ENCODE peak calls at places on chromosomes 2 and 18, in nine cellular contexts. One of them, this sample, is unnamed.

GRCh38 chr2:230412369-230412706 is 3.7 kb upstream of the SP100 start:
- DNase-seq in prostate gland: no peak
- DNase-seq in SK-N-SH: no peak
- DNase-seq in MM.1S: no peak
- DNase-seq in heart left ventricle: peak
- DNase-seq in heart right ventricle: no peak
- DNase-seq in upper lobe of left lung: no peak
- DNase-seq in SJSA1: no peak
- DNase-seq in CD8-positive, alpha-beta memory T cell: no peak
- DNase-seq in this sample: no peak

GRCh38 chr2:234100686-234101085 is 50.2 kb downstream of the SPP2 start:
- DNase-seq in MM.1S: peak
- DNase-seq in prostate gland: no peak
- DNase-seq in upper lobe of left lung: no peak
- DNase-seq in heart right ventricle: no peak
- DNase-seq in SJSA1: no peak
- DNase-seq in CD8-positive, alpha-beta memory T cell: no peak
- DNase-seq in SK-N-SH: no peak
- DNase-seq in heart left ventricle: no peak
- DNase-seq in this sample: no peak

GRCh38 chr2:17684008-17684407 is 69.6 kb downstream of the SMC6 start:
- DNase-seq in MM.1S: no peak
- DNase-seq in SK-N-SH: no peak
- DNase-seq in heart right ventricle: no peak
- DNase-seq in heart left ventricle: no peak
- DNase-seq in CD8-positive, alpha-beta memory T cell: no peak
- DNase-seq in SJSA1: no peak
- DNase-seq in prostate gland: no peak
- DNase-seq in upper lobe of left lung: no peak
- DNase-seq in this sample: no peak

GRCh38 chr2:160371251-160372009 is 122.2 kb downstream of the RBMS1 start:
- DNase-seq in heart left ventricle: peak
- DNase-seq in MM.1S: no peak
- DNase-seq in upper lobe of left lung: peak
- DNase-seq in CD8-positive, alpha-beta memory T cell: no peak
- DNase-seq in SJSA1: no peak
- DNase-seq in heart right ventricle: peak
- DNase-seq in prostate gland: no peak
- DNase-seq in SK-N-SH: peak
- DNase-seq in this sample: no peak

GRCh38 chr2:104850322-104851184 is 3.4 kb upstream of the POU3F3 start:
- DNase-seq in heart left ventricle: no peak
- DNase-seq in CD8-positive, alpha-beta memory T cell: no peak
- DNase-seq in prostate gland: no peak
- DNase-seq in heart right ventricle: no peak
- DNase-seq in MM.1S: no peak
- DNase-seq in SK-N-SH: no peak
- DNase-seq in SJSA1: no peak
- DNase-seq in upper lobe of left lung: no peak
- DNase-seq in this sample: no peak

GRCh38 chr2:231467613-231468525 is 3.6 kb upstream of the NCL start:
- DNase-seq in CD8-positive, alpha-beta memory T cell: no peak
- DNase-seq in MM.1S: no peak
- DNase-seq in SJSA1: no peak
- DNase-seq in upper lobe of left lung: no peak
- DNase-seq in prostate gland: no peak
- DNase-seq in SK-N-SH: no peak
- DNase-seq in heart right ventricle: no peak
- DNase-seq in heart left ventricle: no peak
- DNase-seq in this sample: peak

GRCh38 chr2:196925768-196926561 is 542 bp downstream of the PGAP1 start:
- DNase-seq in heart left ventricle: peak
- DNase-seq in prostate gland: peak
- DNase-seq in SJSA1: peak
- DNase-seq in SK-N-SH: peak
- DNase-seq in CD8-positive, alpha-beta memory T cell: peak
- DNase-seq in upper lobe of left lung: peak
- DNase-seq in MM.1S: peak
- DNase-seq in heart right ventricle: peak
- DNase-seq in this sample: peak

GRCh38 chr2:197972017-197972416 is 167.6 kb downstream of the PLCL1 start:
- DNase-seq in SJSA1: no peak
- DNase-seq in upper lobe of left lung: no peak
- DNase-seq in MM.1S: no peak
- DNase-seq in heart right ventricle: peak
- DNase-seq in SK-N-SH: no peak
- DNase-seq in heart left ventricle: peak
- DNase-seq in CD8-positive, alpha-beta memory T cell: no peak
- DNase-seq in prostate gland: no peak
- DNase-seq in this sample: no peak

GRCh38 chr18:67805261-67805660 is 288.7 kb upstream of the DSEL start:
- DNase-seq in upper lobe of left lung: no peak
- DNase-seq in CD8-positive, alpha-beta memory T cell: no peak
- DNase-seq in SK-N-SH: no peak
- DNase-seq in SJSA1: no peak
- DNase-seq in heart right ventricle: no peak
- DNase-seq in prostate gland: no peak
- DNase-seq in MM.1S: no peak
- DNase-seq in heart left ventricle: no peak
- DNase-seq in this sample: no peak

GRCh38 chr18:11862468-11863137 is 11.4 kb downstream of the CHMP1B start:
- DNase-seq in SK-N-SH: no peak
- DNase-seq in heart right ventricle: no peak
- DNase-seq in prostate gland: no peak
- DNase-seq in upper lobe of left lung: peak
- DNase-seq in CD8-positive, alpha-beta memory T cell: no peak
- DNase-seq in MM.1S: no peak
- DNase-seq in heart left ventricle: no peak
- DNase-seq in SJSA1: no peak
- DNase-seq in this sample: no peak

GRCh38 chr2:36695746-36696415 is 626 bp upstream of the VIT start:
- DNase-seq in CD8-positive, alpha-beta memory T cell: no peak
- DNase-seq in SK-N-SH: peak
- DNase-seq in prostate gland: no peak
- DNase-seq in heart left ventricle: no peak
- DNase-seq in upper lobe of left lung: no peak
- DNase-seq in heart right ventricle: no peak
- DNase-seq in SJSA1: peak
- DNase-seq in MM.1S: no peak
- DNase-seq in this sample: no peak

GRCh38 chr2:9740382-9741040 is 102.8 kb upstream of the TAF1B start:
- DNase-seq in upper lobe of left lung: no peak
- DNase-seq in SJSA1: no peak
- DNase-seq in MM.1S: no peak
- DNase-seq in heart right ventricle: no peak
- DNase-seq in SK-N-SH: no peak
- DNase-seq in heart left ventricle: no peak
- DNase-seq in prostate gland: no peak
- DNase-seq in CD8-positive, alpha-beta memory T cell: no peak
- DNase-seq in this sample: no peak

GRCh38 chr2:229297284-229297683 is 26.2 kb upstream of the PID1 start:
- DNase-seq in prostate gland: no peak
- DNase-seq in SJSA1: no peak
- DNase-seq in SK-N-SH: no peak
- DNase-seq in upper lobe of left lung: peak
- DNase-seq in MM.1S: peak
- DNase-seq in CD8-positive, alpha-beta memory T cell: no peak
- DNase-seq in heart left ventricle: no peak
- DNase-seq in heart right ventricle: peak
- DNase-seq in this sample: no peak

GRCh38 chr2:38440655-38441054 is 63.6 kb upstream of the ATL2 start:
- DNase-seq in prostate gland: peak
- DNase-seq in CD8-positive, alpha-beta memory T cell: no peak
- DNase-seq in upper lobe of left lung: no peak
- DNase-seq in MM.1S: no peak
- DNase-seq in heart left ventricle: no peak
- DNase-seq in heart right ventricle: no peak
- DNase-seq in SK-N-SH: no peak
- DNase-seq in SJSA1: no peak
- DNase-seq in this sample: no peak
- H3K27ac ChIP-seq in prostate gland: no peak
- H3K27ac ChIP-seq in CD8-positive, alpha-beta memory T cell: no peak
- H3K27ac ChIP-seq in upper lobe of left lung: no peak
- H3K27ac ChIP-seq in MM.1S: no peak
- H3K27ac ChIP-seq in heart left ventricle: no peak
- H3K27ac ChIP-seq in heart right ventricle: no peak
- H3K27ac ChIP-seq in SK-N-SH: no peak
- H3K27ac ChIP-seq in SJSA1: no peak
- H3K27ac ChIP-seq in this sample: no peak

DNA sequence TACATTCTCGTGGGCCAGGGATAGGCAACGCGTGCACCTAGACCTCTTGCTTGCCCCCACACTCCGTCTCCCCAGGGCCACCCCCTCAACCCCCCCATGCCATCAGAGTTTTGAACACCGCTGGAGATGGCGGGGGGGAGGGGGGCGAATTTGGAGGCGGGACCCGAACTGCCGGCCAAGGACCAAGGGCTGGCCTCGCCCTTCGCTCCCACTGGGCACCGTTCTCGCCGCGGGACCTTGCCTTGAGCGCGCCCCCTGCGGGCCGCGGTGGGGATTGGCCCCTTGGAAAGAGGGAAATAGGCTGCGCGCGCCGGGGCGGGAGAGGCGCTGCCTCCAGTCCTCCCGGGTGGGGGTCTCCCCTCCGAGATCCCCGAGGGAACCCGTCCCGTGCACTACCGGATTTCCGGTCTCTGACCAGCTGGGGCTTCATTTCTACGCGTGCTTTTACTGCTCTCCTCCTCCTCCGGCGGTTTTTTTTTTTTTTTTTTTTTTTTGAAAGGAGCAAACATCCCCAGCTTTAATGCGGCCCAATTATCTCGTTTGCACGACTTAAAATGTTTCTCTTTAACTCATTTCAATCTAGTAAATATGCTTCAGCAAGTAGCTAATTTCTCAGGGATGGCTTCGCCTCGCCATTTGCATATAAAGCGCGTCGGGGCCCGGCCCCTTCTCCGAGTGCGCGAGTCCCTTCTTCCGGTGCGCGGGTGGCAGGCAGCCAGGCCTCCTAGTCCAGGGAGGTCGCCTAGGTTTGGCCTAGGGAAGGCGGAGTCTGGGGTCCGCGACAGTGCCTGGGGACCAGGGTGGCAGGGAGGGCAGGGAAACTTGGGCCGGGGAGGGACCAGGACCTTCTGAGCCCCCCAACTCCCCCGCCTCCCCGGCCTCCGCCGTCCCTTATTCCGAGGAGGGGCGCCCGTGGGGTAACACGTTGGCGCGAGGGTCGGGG is 10.1 kb upstream of the GBX2 start:
- DNase-seq in SJSA1: peak
- DNase-seq in heart left ventricle: peak
- DNase-seq in MM.1S: peak
- DNase-seq in upper lobe of left lung: peak
- DNase-seq in heart right ventricle: peak
- DNase-seq in SK-N-SH: peak
- DNase-seq in CD8-positive, alpha-beta memory T cell: no peak
- DNase-seq in prostate gland: no peak
- DNase-seq in this sample: no peak
- H3K4me3 ChIP-seq in SJSA1: peak
- H3K4me3 ChIP-seq in heart left ventricle: peak
- H3K4me3 ChIP-seq in MM.1S: no peak
- H3K4me3 ChIP-seq in upper lobe of left lung: peak
- H3K4me3 ChIP-seq in heart right ventricle: peak
- H3K4me3 ChIP-seq in SK-N-SH: peak
- H3K4me3 ChIP-seq in CD8-positive, alpha-beta memory T cell: no peak
- H3K4me3 ChIP-seq in prostate gland: peak
- H3K4me3 ChIP-seq in this sample: peak

DNA sequence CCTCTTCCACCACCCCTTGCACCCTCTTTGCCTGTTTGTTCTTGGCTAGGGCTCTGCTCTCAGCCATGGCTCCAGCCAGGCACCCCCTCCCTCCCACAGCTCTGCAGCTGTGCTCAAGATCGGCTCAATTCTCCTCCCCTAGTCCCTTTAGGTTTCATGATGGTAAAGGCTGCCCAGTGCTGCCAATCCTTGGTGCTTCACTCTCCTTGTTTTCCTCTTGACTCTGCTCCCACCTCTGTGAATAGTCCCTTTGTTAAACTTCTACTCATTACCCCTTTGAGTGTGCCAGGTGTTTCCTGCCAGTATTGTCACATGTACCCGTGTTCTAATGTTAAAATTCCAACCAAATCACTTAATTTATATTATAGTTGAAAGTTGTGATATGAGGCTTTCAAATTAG is 101.0 kb upstream of the CERS6 start:
- DNase-seq in heart left ventricle: no peak
- DNase-seq in prostate gland: no peak
- DNase-seq in MM.1S: peak
- DNase-seq in SK-N-SH: no peak
- DNase-seq in heart right ventricle: no peak
- DNase-seq in CD8-positive, alpha-beta memory T cell: no peak
- DNase-seq in upper lobe of left lung: no peak
- DNase-seq in SJSA1: no peak
- DNase-seq in this sample: no peak
- H3K27ac ChIP-seq in heart left ventricle: no peak
- H3K27ac ChIP-seq in prostate gland: no peak
- H3K27ac ChIP-seq in MM.1S: no peak
- H3K27ac ChIP-seq in SK-N-SH: no peak
- H3K27ac ChIP-seq in heart right ventricle: no peak
- H3K27ac ChIP-seq in CD8-positive, alpha-beta memory T cell: no peak
- H3K27ac ChIP-seq in upper lobe of left lung: no peak
- H3K27ac ChIP-seq in SJSA1: no peak
- H3K27ac ChIP-seq in this sample: peak

GRCh38 chr2:149330127-149331022 is at the start of gene LYPD6:
- DNase-seq in MM.1S: peak
- DNase-seq in CD8-positive, alpha-beta memory T cell: no peak
- DNase-seq in heart right ventricle: peak
- DNase-seq in heart left ventricle: peak
- DNase-seq in SJSA1: peak
- DNase-seq in upper lobe of left lung: peak
- DNase-seq in prostate gland: peak
- DNase-seq in SK-N-SH: peak
- DNase-seq in this sample: peak
- H3K4me3 ChIP-seq in MM.1S: peak
- H3K4me3 ChIP-seq in CD8-positive, alpha-beta memory T cell: no peak
- H3K4me3 ChIP-seq in heart right ventricle: peak
- H3K4me3 ChIP-seq in heart left ventricle: peak
- H3K4me3 ChIP-seq in SJSA1: peak
- H3K4me3 ChIP-seq in upper lobe of left lung: peak
- H3K4me3 ChIP-seq in prostate gland: peak
- H3K4me3 ChIP-seq in SK-N-SH: peak
- H3K4me3 ChIP-seq in this sample: peak

DNA sequence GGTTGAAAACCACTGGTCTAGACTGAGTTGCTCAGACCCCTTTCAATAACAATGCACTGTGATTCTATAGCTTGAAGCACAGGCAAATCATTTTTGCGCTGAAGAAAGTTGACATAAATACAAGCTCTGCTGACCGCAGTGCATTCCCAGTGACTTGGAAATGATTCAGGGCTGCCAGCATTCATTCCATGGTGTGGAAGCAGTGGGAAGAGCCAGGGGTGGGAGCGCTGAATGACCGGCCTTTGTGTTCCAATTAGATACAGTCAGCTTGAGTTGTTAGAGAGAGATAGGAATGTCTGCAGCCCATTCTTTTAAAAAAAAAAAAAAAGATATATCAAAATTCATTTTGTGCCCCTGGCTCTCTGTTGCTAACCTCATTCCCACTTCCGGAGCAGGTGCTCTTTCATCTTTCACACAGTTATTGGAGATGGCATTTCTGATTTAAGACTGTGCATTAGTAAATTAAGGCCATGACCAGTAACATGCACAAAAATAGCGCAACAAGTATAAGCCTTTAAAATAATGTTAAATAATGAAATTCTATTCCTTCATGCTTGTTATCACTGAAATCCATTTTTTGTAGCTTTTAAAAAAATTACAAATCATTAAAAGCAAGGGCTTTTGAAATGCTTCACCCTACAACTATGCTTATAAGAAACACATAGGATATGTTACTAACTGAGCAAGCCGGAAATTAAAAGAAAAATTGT is 59.4 kb upstream of the CTLA4 start:
- DNase-seq in heart left ventricle: no peak
- DNase-seq in heart right ventricle: no peak
- DNase-seq in SK-N-SH: no peak
- DNase-seq in SJSA1: peak
- DNase-seq in MM.1S: no peak
- DNase-seq in CD8-positive, alpha-beta memory T cell: no peak
- DNase-seq in prostate gland: no peak
- DNase-seq in upper lobe of left lung: no peak
- DNase-seq in this sample: no peak
- H3K27ac ChIP-seq in heart left ventricle: no peak
- H3K27ac ChIP-seq in heart right ventricle: no peak
- H3K27ac ChIP-seq in SK-N-SH: peak
- H3K27ac ChIP-seq in SJSA1: peak
- H3K27ac ChIP-seq in MM.1S: no peak
- H3K27ac ChIP-seq in CD8-positive, alpha-beta memory T cell: no peak
- H3K27ac ChIP-seq in prostate gland: no peak
- H3K27ac ChIP-seq in upper lobe of left lung: no peak
- H3K27ac ChIP-seq in this sample: no peak